ENCODE peak calls at places on chromosomes 16 and 17, in ten cellular contexts. One of them, this sample, is unnamed.

GRCh38 chr16:15519767-15520166 is 85.4 kb downstream of the BMERB1 start:
- DNase-seq in SHP77: no peak
- DNase-seq in lower lobe of right lung: no peak
- DNase-seq in HFF-Myc: no peak
- DNase-seq in ovary: no peak
- DNase-seq in brain microvascular endothelial cell: no peak
- DNase-seq in fibroblast of lung: no peak
- DNase-seq in activated naive CD4-positive, alpha-beta T cell treated with Interleukin-2 at 50 U/mL for 16 hours: no peak
- DNase-seq in astrocyte of the cerebellum: no peak
- DNase-seq in KBM-7: no peak
- DNase-seq in this sample: no peak

GRCh38 chr16:50400967-50401348 is 32.2 kb upstream of the BRD7 start:
- DNase-seq in SHP77: no peak
- DNase-seq in lower lobe of right lung: no peak
- DNase-seq in HFF-Myc: no peak
- DNase-seq in ovary: no peak
- DNase-seq in brain microvascular endothelial cell: no peak
- DNase-seq in fibroblast of lung: no peak
- DNase-seq in activated naive CD4-positive, alpha-beta T cell treated with Interleukin-2 at 50 U/mL for 16 hours: no peak
- DNase-seq in astrocyte of the cerebellum: no peak
- DNase-seq in KBM-7: no peak
- DNase-seq in this sample: no peak

GRCh38 chr16:11342021-11342855 is 3.0 kb upstream of the RMI2 start:
- DNase-seq in SHP77: no peak
- DNase-seq in lower lobe of right lung: no peak
- DNase-seq in HFF-Myc: no peak
- DNase-seq in ovary: no peak
- DNase-seq in brain microvascular endothelial cell: no peak
- DNase-seq in fibroblast of lung: no peak
- DNase-seq in activated naive CD4-positive, alpha-beta T cell treated with Interleukin-2 at 50 U/mL for 16 hours: peak
- DNase-seq in astrocyte of the cerebellum: no peak
- DNase-seq in KBM-7: no peak
- DNase-seq in this sample: no peak

GRCh38 chr16:88523381-88524159 is 46.6 kb upstream of the ZC3H18 start:
- DNase-seq in SHP77: no peak
- DNase-seq in lower lobe of right lung: no peak
- DNase-seq in HFF-Myc: no peak
- DNase-seq in ovary: no peak
- DNase-seq in brain microvascular endothelial cell: no peak
- DNase-seq in fibroblast of lung: no peak
- DNase-seq in activated naive CD4-positive, alpha-beta T cell treated with Interleukin-2 at 50 U/mL for 16 hours: no peak
- DNase-seq in astrocyte of the cerebellum: no peak
- DNase-seq in KBM-7: no peak
- DNase-seq in this sample: no peak

GRCh38 chr17:30720013-30720471 is 104.5 kb downstream of the CRLF3 start:
- DNase-seq in SHP77: no peak
- DNase-seq in lower lobe of right lung: peak
- DNase-seq in HFF-Myc: no peak
- DNase-seq in ovary: peak
- DNase-seq in brain microvascular endothelial cell: no peak
- DNase-seq in fibroblast of lung: no peak
- DNase-seq in activated naive CD4-positive, alpha-beta T cell treated with Interleukin-2 at 50 U/mL for 16 hours: no peak
- DNase-seq in astrocyte of the cerebellum: no peak
- DNase-seq in KBM-7: no peak
- DNase-seq in this sample: peak

GRCh38 chr17:50096092-50096491 is 941 bp downstream of the PDK2 start:
- DNase-seq in SHP77: no peak
- DNase-seq in lower lobe of right lung: peak
- DNase-seq in HFF-Myc: no peak
- DNase-seq in ovary: no peak
- DNase-seq in brain microvascular endothelial cell: no peak
- DNase-seq in fibroblast of lung: no peak
- DNase-seq in activated naive CD4-positive, alpha-beta T cell treated with Interleukin-2 at 50 U/mL for 16 hours: no peak
- DNase-seq in astrocyte of the cerebellum: no peak
- DNase-seq in KBM-7: no peak
- DNase-seq in this sample: no peak

GRCh38 chr16:63981639-63982038 is 1140.2 kb downstream of the CDH11 start:
- DNase-seq in SHP77: no peak
- DNase-seq in lower lobe of right lung: no peak
- DNase-seq in HFF-Myc: no peak
- DNase-seq in ovary: no peak
- DNase-seq in brain microvascular endothelial cell: no peak
- DNase-seq in fibroblast of lung: no peak
- DNase-seq in activated naive CD4-positive, alpha-beta T cell treated with Interleukin-2 at 50 U/mL for 16 hours: no peak
- DNase-seq in astrocyte of the cerebellum: no peak
- DNase-seq in KBM-7: no peak
- DNase-seq in this sample: no peak

GRCh38 chr17:14270508-14270907 is 30.4 kb upstream of the HS3ST3B1 start:
- DNase-seq in SHP77: no peak
- DNase-seq in lower lobe of right lung: no peak
- DNase-seq in HFF-Myc: no peak
- DNase-seq in ovary: no peak
- DNase-seq in brain microvascular endothelial cell: no peak
- DNase-seq in fibroblast of lung: no peak
- DNase-seq in activated naive CD4-positive, alpha-beta T cell treated with Interleukin-2 at 50 U/mL for 16 hours: no peak
- DNase-seq in astrocyte of the cerebellum: no peak
- DNase-seq in KBM-7: no peak
- DNase-seq in this sample: no peak

GRCh38 chr16:65070831-65071230 is 51.0 kb downstream of the CDH11 start:
- DNase-seq in SHP77: peak
- DNase-seq in lower lobe of right lung: no peak
- DNase-seq in HFF-Myc: peak
- DNase-seq in ovary: peak
- DNase-seq in brain microvascular endothelial cell: peak
- DNase-seq in fibroblast of lung: peak
- DNase-seq in activated naive CD4-positive, alpha-beta T cell treated with Interleukin-2 at 50 U/mL for 16 hours: no peak
- DNase-seq in astrocyte of the cerebellum: peak
- DNase-seq in KBM-7: no peak
- DNase-seq in this sample: peak

GRCh38 chr17:3271072-3271848 is 26.9 kb downstream of the OR3A1 start:
- DNase-seq in SHP77: no peak
- DNase-seq in lower lobe of right lung: no peak
- DNase-seq in HFF-Myc: no peak
- DNase-seq in ovary: no peak
- DNase-seq in brain microvascular endothelial cell: no peak
- DNase-seq in fibroblast of lung: no peak
- DNase-seq in activated naive CD4-positive, alpha-beta T cell treated with Interleukin-2 at 50 U/mL for 16 hours: no peak
- DNase-seq in astrocyte of the cerebellum: no peak
- DNase-seq in KBM-7: no peak
- DNase-seq in this sample: no peak

GRCh38 chr17:75096082-75096625 is 8.4 kb downstream of the SLC16A5 start:
- DNase-seq in SHP77: peak
- DNase-seq in lower lobe of right lung: peak
- DNase-seq in HFF-Myc: no peak
- DNase-seq in ovary: no peak
- DNase-seq in brain microvascular endothelial cell: peak
- DNase-seq in fibroblast of lung: peak
- DNase-seq in activated naive CD4-positive, alpha-beta T cell treated with Interleukin-2 at 50 U/mL for 16 hours: no peak
- DNase-seq in astrocyte of the cerebellum: no peak
- DNase-seq in KBM-7: peak
- DNase-seq in this sample: peak

GRCh38 chr16:86044241-86044671 is 145.3 kb downstream of the IRF8 start:
- DNase-seq in SHP77: no peak
- DNase-seq in lower lobe of right lung: no peak
- DNase-seq in HFF-Myc: peak
- DNase-seq in ovary: no peak
- DNase-seq in brain microvascular endothelial cell: peak
- DNase-seq in fibroblast of lung: peak
- DNase-seq in activated naive CD4-positive, alpha-beta T cell treated with Interleukin-2 at 50 U/mL for 16 hours: peak
- DNase-seq in astrocyte of the cerebellum: peak
- DNase-seq in KBM-7: peak
- DNase-seq in this sample: no peak

GRCh38 chr17:45315583-45316270 is 1.1 kb downstream of the MAP3K14 start:
- DNase-seq in SHP77: no peak
- DNase-seq in lower lobe of right lung: no peak
- DNase-seq in HFF-Myc: no peak
- DNase-seq in ovary: no peak
- DNase-seq in brain microvascular endothelial cell: no peak
- DNase-seq in fibroblast of lung: no peak
- DNase-seq in activated naive CD4-positive, alpha-beta T cell treated with Interleukin-2 at 50 U/mL for 16 hours: no peak
- DNase-seq in astrocyte of the cerebellum: no peak
- DNase-seq in KBM-7: no peak
- DNase-seq in this sample: no peak

GRCh38 chr16:57679016-57679415 is 10.9 kb downstream of the ADGRG3 start:
- DNase-seq in SHP77: no peak
- DNase-seq in lower lobe of right lung: no peak
- DNase-seq in HFF-Myc: no peak
- DNase-seq in ovary: no peak
- DNase-seq in brain microvascular endothelial cell: no peak
- DNase-seq in fibroblast of lung: no peak
- DNase-seq in activated naive CD4-positive, alpha-beta T cell treated with Interleukin-2 at 50 U/mL for 16 hours: no peak
- DNase-seq in astrocyte of the cerebellum: no peak
- DNase-seq in KBM-7: no peak
- DNase-seq in this sample: no peak

GRCh38 chr17:62125307-62125706 is 60.2 kb upstream of the MED13 start:
- DNase-seq in SHP77: no peak
- DNase-seq in lower lobe of right lung: no peak
- DNase-seq in HFF-Myc: no peak
- DNase-seq in ovary: no peak
- DNase-seq in brain microvascular endothelial cell: no peak
- DNase-seq in fibroblast of lung: no peak
- DNase-seq in activated naive CD4-positive, alpha-beta T cell treated with Interleukin-2 at 50 U/mL for 16 hours: no peak
- DNase-seq in astrocyte of the cerebellum: no peak
- DNase-seq in KBM-7: no peak
- DNase-seq in this sample: no peak

GRCh38 chr16:19704321-19705130 is 13.5 kb downstream of the KNOP1 start:
- DNase-seq in SHP77: no peak
- DNase-seq in lower lobe of right lung: no peak
- DNase-seq in HFF-Myc: no peak
- DNase-seq in ovary: peak
- DNase-seq in brain microvascular endothelial cell: peak
- DNase-seq in fibroblast of lung: peak
- DNase-seq in activated naive CD4-positive, alpha-beta T cell treated with Interleukin-2 at 50 U/mL for 16 hours: no peak
- DNase-seq in astrocyte of the cerebellum: no peak
- DNase-seq in KBM-7: no peak
- DNase-seq in this sample: no peak

GRCh38 chr17:13365331-13365730 is 236.4 kb downstream of the HS3ST3A1 start:
- DNase-seq in SHP77: no peak
- DNase-seq in lower lobe of right lung: no peak
- DNase-seq in HFF-Myc: no peak
- DNase-seq in ovary: no peak
- DNase-seq in brain microvascular endothelial cell: no peak
- DNase-seq in fibroblast of lung: peak
- DNase-seq in activated naive CD4-positive, alpha-beta T cell treated with Interleukin-2 at 50 U/mL for 16 hours: no peak
- DNase-seq in astrocyte of the cerebellum: no peak
- DNase-seq in KBM-7: no peak
- DNase-seq in this sample: no peak

GRCh38 chr16:15942901-15943690 is 6.3 kb upstream of the ABCC1 start:
- DNase-seq in SHP77: no peak
- DNase-seq in lower lobe of right lung: no peak
- DNase-seq in HFF-Myc: no peak
- DNase-seq in ovary: no peak
- DNase-seq in brain microvascular endothelial cell: no peak
- DNase-seq in fibroblast of lung: no peak
- DNase-seq in activated naive CD4-positive, alpha-beta T cell treated with Interleukin-2 at 50 U/mL for 16 hours: no peak
- DNase-seq in astrocyte of the cerebellum: no peak
- DNase-seq in KBM-7: peak
- DNase-seq in this sample: no peak

GRCh38 chr17:9668532-9668931 is 23.2 kb downstream of the USP43 start:
- DNase-seq in SHP77: no peak
- DNase-seq in lower lobe of right lung: no peak
- DNase-seq in HFF-Myc: no peak
- DNase-seq in ovary: no peak
- DNase-seq in brain microvascular endothelial cell: peak
- DNase-seq in fibroblast of lung: peak
- DNase-seq in activated naive CD4-positive, alpha-beta T cell treated with Interleukin-2 at 50 U/mL for 16 hours: no peak
- DNase-seq in astrocyte of the cerebellum: peak
- DNase-seq in KBM-7: peak
- DNase-seq in this sample: no peak

GRCh38 chr17:77501751-77502625 is 361.2 kb downstream of the SEC14L1 start:
- DNase-seq in SHP77: no peak
- DNase-seq in lower lobe of right lung: no peak
- DNase-seq in HFF-Myc: no peak
- DNase-seq in ovary: no peak
- DNase-seq in brain microvascular endothelial cell: no peak
- DNase-seq in fibroblast of lung: no peak
- DNase-seq in activated naive CD4-positive, alpha-beta T cell treated with Interleukin-2 at 50 U/mL for 16 hours: no peak
- DNase-seq in astrocyte of the cerebellum: no peak
- DNase-seq in KBM-7: no peak
- DNase-seq in this sample: no peak

GRCh38 chr16:30377050-30377811 is 2.6 kb downstream of the MYL11 start:
- DNase-seq in SHP77: no peak
- DNase-seq in lower lobe of right lung: no peak
- DNase-seq in HFF-Myc: no peak
- DNase-seq in ovary: no peak
- DNase-seq in brain microvascular endothelial cell: no peak
- DNase-seq in fibroblast of lung: no peak
- DNase-seq in activated naive CD4-positive, alpha-beta T cell treated with Interleukin-2 at 50 U/mL for 16 hours: no peak
- DNase-seq in astrocyte of the cerebellum: no peak
- DNase-seq in KBM-7: peak
- DNase-seq in this sample: no peak

GRCh38 chr16:56988161-56988947 is 1.0 kb upstream of the NLRC5 start:
- DNase-seq in SHP77: no peak
- DNase-seq in lower lobe of right lung: no peak
- DNase-seq in HFF-Myc: no peak
- DNase-seq in ovary: peak
- DNase-seq in brain microvascular endothelial cell: no peak
- DNase-seq in fibroblast of lung: no peak
- DNase-seq in activated naive CD4-positive, alpha-beta T cell treated with Interleukin-2 at 50 U/mL for 16 hours: no peak
- DNase-seq in astrocyte of the cerebellum: no peak
- DNase-seq in KBM-7: no peak
- DNase-seq in this sample: peak

GRCh38 chr17:66533572-66533971 is 231.2 kb downstream of the PRKCA start:
- DNase-seq in SHP77: no peak
- DNase-seq in lower lobe of right lung: no peak
- DNase-seq in HFF-Myc: no peak
- DNase-seq in ovary: peak
- DNase-seq in brain microvascular endothelial cell: peak
- DNase-seq in fibroblast of lung: peak
- DNase-seq in activated naive CD4-positive, alpha-beta T cell treated with Interleukin-2 at 50 U/mL for 16 hours: no peak
- DNase-seq in astrocyte of the cerebellum: peak
- DNase-seq in KBM-7: peak
- DNase-seq in this sample: no peak

GRCh38 chr16:74591914-74592650 is 14.8 kb downstream of the GLG1 start:
- DNase-seq in SHP77: no peak
- DNase-seq in lower lobe of right lung: no peak
- DNase-seq in HFF-Myc: no peak
- DNase-seq in ovary: no peak
- DNase-seq in brain microvascular endothelial cell: no peak
- DNase-seq in fibroblast of lung: no peak
- DNase-seq in activated naive CD4-positive, alpha-beta T cell treated with Interleukin-2 at 50 U/mL for 16 hours: no peak
- DNase-seq in astrocyte of the cerebellum: no peak
- DNase-seq in KBM-7: no peak
- DNase-seq in this sample: no peak

GRCh38 chr17:29212681-29213121 is 32.5 kb upstream of the MYO18A start:
- DNase-seq in SHP77: no peak
- DNase-seq in lower lobe of right lung: no peak
- DNase-seq in HFF-Myc: no peak
- DNase-seq in ovary: no peak
- DNase-seq in brain microvascular endothelial cell: no peak
- DNase-seq in fibroblast of lung: no peak
- DNase-seq in activated naive CD4-positive, alpha-beta T cell treated with Interleukin-2 at 50 U/mL for 16 hours: no peak
- DNase-seq in astrocyte of the cerebellum: no peak
- DNase-seq in KBM-7: no peak
- DNase-seq in this sample: no peak

GRCh38 chr17:2958706-2959222 is 104.6 kb downstream of the OR1D5 start:
- DNase-seq in SHP77: no peak
- DNase-seq in lower lobe of right lung: no peak
- DNase-seq in HFF-Myc: no peak
- DNase-seq in ovary: no peak
- DNase-seq in brain microvascular endothelial cell: no peak
- DNase-seq in fibroblast of lung: no peak
- DNase-seq in activated naive CD4-positive, alpha-beta T cell treated with Interleukin-2 at 50 U/mL for 16 hours: no peak
- DNase-seq in astrocyte of the cerebellum: no peak
- DNase-seq in KBM-7: no peak
- DNase-seq in this sample: no peak